ENCODE peak calls at places on chromosome 5, in seven cellular contexts. H is endothelial cell, D is GM13976, M is neural crest cell, X is GM12864, V is astrocyte of the cerebellum, N is activated B cell treated with CpG ODN at 0.5 μM for 24 hours. G is an unnamed sample.

GRCh38 chr5:64947801-64948200 is 179.1 kb downstream of the CWC27 start:
- DNase-seq in H (no peak), D (no peak), M (no peak), X (no peak), V (no peak), N (no peak), G (no peak)

GRCh38 chr5:150656191-150657132 is 4.6 kb upstream of the MYOZ3 start:
- DNase-seq in H (peak), D (peak), M (peak), X (no peak), V (no peak), N (peak), G (peak)

GRCh38 chr5:172411423-172412111 is 42.8 kb downstream of the SH3PXD2B start:
- DNase-seq in H (no peak), D (no peak), M (no peak), X (no peak), V (no peak), N (no peak), G (no peak)

GRCh38 chr5:173020643-173021042 is 35.5 kb upstream of the CREBRF start:
- DNase-seq in H (no peak), D (no peak), M (no peak), X (no peak), V (no peak), N (no peak), G (no peak)

GRCh38 chr5:137688248-137688840 is 47.5 kb downstream of the KLHL3 start:
- DNase-seq in H (no peak), D (no peak), M (no peak), X (no peak), V (no peak), N (no peak), G (no peak)

GRCh38 chr5:150082889-150083288 is 3.5 kb downstream of the CSF1R start:
- DNase-seq in H (peak), D (peak), M (no peak), X (no peak), V (no peak), N (no peak), G (no peak)

GRCh38 chr5:105506692-105507277 is 1944.2 kb upstream of the NUDT12 start:
- DNase-seq in H (peak), D (no peak), M (no peak), X (no peak), V (no peak), N (no peak), G (no peak)

GRCh38 chr5:180804129-180804601 is 1.6 kb upstream of the MGAT1 start:
- DNase-seq in H (no peak), D (no peak), M (no peak), X (no peak), V (no peak), N (no peak), G (no peak)

GRCh38 chr5:107808671-107809137 is 138.0 kb upstream of the EFNA5 start:
- DNase-seq in H (peak), D (no peak), M (peak), X (no peak), V (no peak), N (no peak), G (peak)

GRCh38 chr5:55173696-55174101 is 722 bp upstream of the CDC20B start:
- DNase-seq in H (no peak), D (peak), M (no peak), X (no peak), V (no peak), N (peak), G (no peak)

GRCh38 chr5:55175781-55176175 is 2.8 kb upstream of the CDC20B start:
- DNase-seq in H (no peak), D (no peak), M (no peak), X (no peak), V (no peak), N (no peak), G (no peak)

GRCh38 chr5:55177078-55177477 is 4.1 kb upstream of the CDC20B start:
- DNase-seq in H (no peak), D (no peak), M (no peak), X (no peak), V (no peak), N (no peak), G (no peak)

GRCh38 chr5:55172937-55173695 is at the start of gene CDC20B:
- DNase-seq in H (peak), D (peak), M (peak), X (no peak), V (no peak), N (peak), G (peak)

GRCh38 chr5:55176176-55176818 is 3.3 kb upstream of the CDC20B start:
- DNase-seq in H (peak), D (peak), M (peak), X (no peak), V (no peak), N (peak), G (peak)
- TF ChIP-seq CTCF in H (peak), D (no peak), M (peak), X (no peak), V (peak), N (no peak), G (peak)

DNA sequence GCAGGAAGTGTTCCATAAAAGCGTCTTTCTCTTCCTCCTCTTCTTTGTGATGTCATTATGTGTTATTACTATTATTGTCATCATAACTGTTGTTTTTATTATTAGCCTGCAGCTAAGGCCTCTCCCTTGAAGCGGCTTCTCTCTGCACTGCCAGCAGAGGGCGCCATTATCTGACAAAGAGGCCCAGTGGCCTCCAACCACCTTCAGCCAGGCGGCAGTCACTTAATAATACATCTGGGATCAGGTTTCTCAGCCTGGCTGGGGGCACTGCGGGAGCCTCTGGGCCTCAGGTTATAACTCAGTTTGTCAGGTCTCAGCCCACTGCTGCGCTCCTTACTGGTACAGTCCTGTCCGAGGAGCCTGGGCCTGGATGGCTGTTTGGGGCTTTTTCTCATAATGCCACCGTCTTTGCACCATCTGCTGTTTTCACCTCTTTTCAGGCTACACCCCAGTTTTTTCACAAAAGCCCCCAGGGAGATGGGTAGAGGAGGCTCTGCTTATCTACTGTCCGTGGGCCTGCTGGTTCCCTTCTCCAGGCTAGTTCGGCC is 281.9 kb downstream of the NSG2 start:
- DNase-seq in H (peak), D (peak), M (peak), X (no peak), V (peak), N (no peak), G (peak)
- TF ChIP-seq CTCF in H (peak), D (peak), M (peak), X (peak), V (peak), N (no peak), G (peak)

DNA sequence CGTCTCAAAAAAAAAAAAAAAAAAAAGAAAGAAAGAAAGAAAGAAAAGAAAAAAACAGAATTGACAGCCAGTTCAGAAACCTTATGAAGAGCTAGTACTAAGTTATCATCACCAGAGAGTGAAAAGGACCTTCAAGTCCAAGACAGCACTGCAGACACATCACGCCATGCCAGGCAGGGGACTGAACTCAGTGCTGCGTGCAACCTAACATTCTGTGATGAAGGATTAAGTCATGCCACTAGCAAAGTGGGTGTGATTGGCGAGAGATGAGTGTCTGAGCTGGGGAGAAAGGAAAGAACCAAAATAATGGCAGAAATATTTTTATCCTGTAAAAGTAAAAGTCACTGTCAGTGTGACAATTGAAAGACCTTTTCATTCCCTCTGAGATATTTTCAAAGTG is 54.7 kb downstream of the MAP1B start:
- DNase-seq in H (no peak), D (no peak), M (no peak), X (no peak), V (no peak), N (no peak), G (no peak)
- TF ChIP-seq CTCF in H (no peak), D (no peak), M (no peak), X (no peak), V (no peak), N (no peak), G (no peak)

DNA sequence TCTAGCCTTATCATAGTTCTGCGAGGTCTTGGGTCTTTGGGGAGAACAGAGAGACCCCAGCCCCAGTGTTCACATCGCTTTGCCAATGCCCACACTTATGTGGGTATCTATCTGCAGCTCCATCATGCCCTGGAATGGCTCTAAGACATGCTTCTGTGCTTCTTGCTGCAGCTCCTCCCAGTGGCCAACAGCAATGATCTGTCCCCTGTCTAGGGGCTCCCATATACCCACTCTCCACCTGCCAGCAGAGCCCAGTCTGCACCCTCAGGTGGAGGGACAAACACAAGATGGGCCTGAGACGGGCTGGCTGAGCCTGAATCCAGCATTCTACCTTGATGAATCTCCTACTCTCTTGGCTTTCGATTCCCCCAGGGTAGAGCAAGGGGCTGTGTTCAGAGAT is 14.6 kb upstream of the DAP start:
- DNase-seq in H (no peak), D (no peak), M (no peak), X (no peak), V (no peak), N (no peak), G (no peak)
- TF ChIP-seq CTCF in H (no peak), D (no peak), M (no peak), X (peak), V (no peak), N (no peak), G (no peak)

GRCh38 chr5:80408475-80408875 is 611 bp downstream of the ZFYVE16 start:
- DNase-seq in H (peak), D (no peak), M (peak), X (no peak), V (peak), N (no peak), G (peak)
- TF ChIP-seq CTCF in H (no peak), D (peak), M (no peak), X (peak), V (no peak), N (no peak), G (no peak)